ENCODE peak calls at places on chromosomes 12 and 14, in eight cellular contexts. M is pancreas; U is lower lobe of right lung; T is Peyer's patch; X is stomach; O is CD8-positive, alpha-beta memory T cell; N is uterus; L is left ventricle myocardium inferior. J is an unnamed sample. For H3K27me3, the result is how much of the 10 kb centered on the place peaks cover.

GRCh38 chr12:90238872-90239271 is 530.2 kb upstream of the ATP2B1 start:
- DNase-seq in M (no peak), U (no peak), T (no peak), X (no peak), O (no peak), N (no peak), L (no peak), J (no peak)

GRCh38 chr14:55731881-55732498 is 152.0 kb downstream of the KTN1 start:
- DNase-seq in M (peak), U (no peak), T (peak), X (peak), O (peak), N (no peak), L (no peak), J (no peak)

GRCh38 chr14:102215071-102215470 is 75.4 kb downstream of the WDR20 start:
- DNase-seq in M (peak), U (no peak), T (no peak), X (no peak), O (no peak), N (peak), L (no peak), J (peak)

GRCh38 chr14:71931492-71932228 is 569 bp upstream of the RGS6 start:
- DNase-seq in M (no peak), U (peak), T (no peak), X (no peak), O (no peak), N (no peak), L (peak), J (no peak)

GRCh38 chr12:109608270-109608669 is 34.7 kb downstream of the MVK start:
- DNase-seq in M (no peak), U (no peak), T (no peak), X (no peak), O (no peak), N (no peak), L (no peak), J (no peak)

GRCh38 chr14:106235356-106236159 is 709.2 kb downstream of the TMEM121 start:
- DNase-seq in M (no peak), U (no peak), T (no peak), X (no peak), O (no peak), N (no peak), L (no peak), J (no peak)

GRCh38 chr12:78279567-78279966 is 448.9 kb downstream of the NAV3 start:
- DNase-seq in M (no peak), U (no peak), T (no peak), X (no peak), O (no peak), N (no peak), L (no peak), J (no peak)

GRCh38 chr14:47207636-47208035 is 467.8 kb downstream of the MDGA2 start:
- DNase-seq in M (no peak), U (no peak), T (no peak), X (no peak), O (no peak), N (no peak), L (no peak), J (no peak)

GRCh38 chr12:96907681-96908163 is 665 bp downstream of the NEDD1 start:
- DNase-seq in M (no peak), U (no peak), T (peak), X (no peak), O (no peak), N (no peak), L (no peak), J (no peak)

GRCh38 chr12:115336506-115336905 is 652.5 kb upstream of the TBX3 start:
- DNase-seq in M (no peak), U (no peak), T (no peak), X (no peak), O (no peak), N (no peak), L (no peak), J (no peak)

GRCh38 chr12:62724947-62725447 is 210.0 kb downstream of the PPM1H start:
- DNase-seq in M (no peak), U (no peak), T (no peak), X (peak), O (no peak), N (peak), L (no peak), J (no peak)

GRCh38 chr12:79560165-79560889 is 130.4 kb downstream of the PAWR start:
- DNase-seq in M (no peak), U (no peak), T (no peak), X (no peak), O (no peak), N (no peak), L (no peak), J (no peak)

GRCh38 chr14:96225745-96226151 is 21.1 kb downstream of the BDKRB2 start:
- DNase-seq in M (no peak), U (no peak), T (no peak), X (no peak), O (no peak), N (no peak), L (peak), J (no peak)

GRCh38 chr14:90521121-90521929 is 124.5 kb downstream of the CALM1 start:
- DNase-seq in M (no peak), U (peak), T (no peak), X (peak), O (no peak), N (peak), L (no peak), J (peak)

GRCh38 chr14:67358914-67359313 is 690 bp downstream of the ATP6V1D start:
- DNase-seq in M (no peak), U (no peak), T (no peak), X (no peak), O (no peak), N (no peak), L (no peak), J (no peak)

GRCh38 chr12:55642275-55643068 is 5.8 kb downstream of the OR10P1 start:
- DNase-seq in M (no peak), U (peak), T (peak), X (no peak), O (no peak), N (no peak), L (no peak), J (no peak)

GRCh38 chr12:124713041-124713435 is 145.6 kb upstream of the NCOR2 start:
- DNase-seq in M (no peak), U (peak), T (peak), X (peak), O (no peak), N (no peak), L (peak), J (peak)

GRCh38 chr14:31068235-31068634 is 42.1 kb upstream of the STRN3 start:
- DNase-seq in M (no peak), U (no peak), T (no peak), X (no peak), O (no peak), N (no peak), L (no peak), J (no peak)

GRCh38 chr12:116879509-116880212 is 1.6 kb downstream of the HRK start:
- DNase-seq in M (peak), U (no peak), T (no peak), X (no peak), O (no peak), N (no peak), L (no peak), J (no peak)

GRCh38 chr14:41607119-41607785 is 576 bp downstream of the LRFN5 start:
- DNase-seq in M (no peak), U (no peak), T (no peak), X (no peak), O (no peak), N (no peak), L (no peak), J (peak)

GRCh38 chr12:108638997-108639822 is 5.5 kb upstream of the SELPLG start:
- DNase-seq in M (no peak), U (no peak), T (no peak), X (no peak), O (no peak), N (no peak), L (no peak), J (no peak)

GRCh38 chr12:8449293-8449944 is 6.3 kb upstream of the CLEC6A start:
- DNase-seq in M (no peak), U (no peak), T (no peak), X (no peak), O (no peak), N (no peak), L (no peak), J (no peak)

GRCh38 chr14:50018236-50019210 is 97.8 kb downstream of the VCPKMT start:
- DNase-seq in M (no peak), U (no peak), T (no peak), X (peak), O (no peak), N (peak), L (no peak), J (no peak)

GRCh38 chr14:88063807-88064206 is 58.9 kb downstream of the GPR65 start:
- DNase-seq in M (no peak), U (no peak), T (no peak), X (no peak), O (no peak), N (no peak), L (no peak), J (no peak)

GRCh38 chr12:112524676-112525425 is 106.1 kb downstream of the PTPN11 start:
- DNase-seq in M (no peak), U (no peak), T (no peak), X (no peak), O (no peak), N (no peak), L (no peak), J (no peak)

GRCh38 chr12:109047081-109047805 is 5.1 kb upstream of the USP30 start:
- DNase-seq in M (no peak), U (no peak), T (no peak), X (no peak), O (no peak), N (no peak), L (no peak), J (no peak)

GRCh38 chr12:87274594-87275245 is 754.5 kb downstream of the C12orf50 start:
- DNase-seq in M (no peak), U (no peak), T (no peak), X (no peak), O (no peak), N (no peak), L (no peak), J (no peak)

GRCh38 chr14:29442720-29443119 is 484.9 kb downstream of the PRKD1 start:
- DNase-seq in M (no peak), U (no peak), T (no peak), X (no peak), O (no peak), N (no peak), L (no peak), J (no peak)

GRCh38 chr14:79103764-79104163 is 933.6 kb downstream of the NRXN3 start:
- DNase-seq in M (no peak), U (no peak), T (no peak), X (no peak), O (no peak), N (no peak), L (no peak), J (no peak)

GRCh38 chr12:3317841-3318501 is 173.0 kb upstream of the PRMT8 start:
- DNase-seq in M (no peak), U (no peak), T (no peak), X (no peak), O (no peak), N (no peak), L (no peak), J (no peak)

GRCh38 chr14:95311752-95312151 is 8.0 kb downstream of the CLMN start:
- DNase-seq in M (no peak), U (peak), T (no peak), X (no peak), O (no peak), N (no peak), L (no peak), J (peak)

GRCh38 chr12:15701212-15701611 is 88.0 kb downstream of the EPS8 start:
- DNase-seq in M (no peak), U (no peak), T (no peak), X (no peak), O (no peak), N (no peak), L (no peak), J (no peak)

GRCh38 chr12:110561471-110562201 is 21.5 kb downstream of the PPTC7 start:
- DNase-seq in M (no peak), U (no peak), T (no peak), X (no peak), O (peak), N (no peak), L (no peak), J (no peak)

GRCh38 chr14:22900088-22900799 is 17.2 kb downstream of the REM2 start:
- DNase-seq in M (no peak), U (no peak), T (peak), X (no peak), O (peak), N (no peak), L (no peak), J (no peak)

GRCh38 chr14:99124482-99125104 is 147.4 kb downstream of the BCL11B start:
- DNase-seq in M (no peak), U (no peak), T (no peak), X (peak), O (no peak), N (no peak), L (no peak), J (peak)

DNA sequence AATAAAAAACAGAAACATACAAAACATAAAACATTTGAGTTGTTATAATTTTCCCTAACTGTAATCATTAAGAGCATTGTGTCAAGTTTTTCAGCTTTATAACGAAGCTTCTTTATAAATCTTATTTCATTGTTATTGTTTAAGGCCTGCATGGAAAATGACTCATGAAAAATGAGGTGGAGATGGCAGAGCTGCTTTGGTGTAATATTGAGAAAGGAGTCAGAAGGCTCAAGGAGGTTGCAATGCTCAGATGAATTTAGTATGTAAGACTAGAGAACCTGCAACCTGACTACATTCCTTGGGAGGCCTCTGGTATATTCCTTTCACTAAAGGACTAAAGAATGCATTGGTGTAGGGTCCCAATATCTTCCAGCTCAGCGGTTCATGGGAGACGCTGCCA is 61.5 kb downstream of the TMEM30B start:
- DNase-seq in M (no peak), U (no peak), T (no peak), X (no peak), O (no peak), N (no peak), L (no peak), J (no peak)
- H3K27me3 ChIP-seq in M (under half), U (under half), T (under half), X (under half), O (under half), N (under half), L (half or more), J (under half)

GRCh38 chr12:93134175-93134574 is 205.1 kb upstream of the EEA1 start:
- DNase-seq in M (no peak), U (no peak), T (no peak), X (no peak), O (no peak), N (no peak), L (no peak), J (no peak)
- H3K27me3 ChIP-seq in M (under half), U (under half), T (under half), X (under half), O (under half), N (under half), L (under half), J (under half)

GRCh38 chr12:120370343-120371243 is 1.6 kb upstream of the MSI1 start:
- DNase-seq in M (no peak), U (no peak), T (no peak), X (no peak), O (no peak), N (no peak), L (no peak), J (no peak)
- H3K27me3 ChIP-seq in M (under half), U (half or more), T (under half), X (under half), O (under half), N (under half), L (half or more), J (under half)

DNA sequence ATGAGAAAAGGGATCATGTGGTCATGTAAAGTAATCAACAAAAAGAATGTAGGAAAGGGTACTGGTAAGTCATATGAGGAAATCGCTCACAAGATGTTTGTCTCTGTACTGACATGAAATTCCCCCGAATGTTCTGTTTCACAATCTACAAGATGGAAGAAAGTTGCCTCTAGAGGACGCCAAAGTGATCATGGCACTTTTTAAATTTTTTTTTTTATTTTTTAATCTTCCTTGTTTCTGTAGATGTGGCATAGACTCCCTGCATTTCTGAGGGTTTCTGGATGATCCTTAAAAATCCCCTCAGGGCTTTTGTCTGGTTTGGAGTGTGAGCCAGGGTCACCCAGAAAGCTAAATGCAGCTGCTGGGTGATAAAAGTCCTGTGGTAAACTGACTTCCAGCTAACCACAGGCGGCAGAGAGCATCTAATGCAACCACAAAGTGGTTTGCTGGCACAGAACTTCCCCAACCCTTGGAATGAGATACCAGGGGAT is 393.6 kb downstream of the CCDC91 start:
- DNase-seq in M (no peak), U (no peak), T (no peak), X (no peak), O (no peak), N (no peak), L (no peak), J (no peak)
- H3K27me3 ChIP-seq in M (under half), U (under half), T (under half), X (under half), O (under half), N (under half), L (under half), J (under half)

DNA sequence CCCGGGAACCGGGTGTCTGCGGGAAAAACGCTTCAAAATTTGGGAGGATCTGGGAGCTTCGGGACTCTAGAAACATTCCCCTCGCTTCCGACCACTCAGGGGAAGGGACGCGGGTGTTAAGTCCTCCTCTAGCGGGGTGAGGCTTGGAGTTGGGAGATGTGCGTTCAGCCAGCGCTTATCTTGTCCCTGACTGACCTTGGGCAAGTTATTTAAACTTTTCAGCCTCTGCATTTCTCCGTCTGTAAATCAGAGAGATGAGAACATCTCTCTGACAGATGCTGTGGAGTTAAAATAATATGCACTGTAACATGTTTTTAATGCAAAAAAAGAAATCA is 76.9 kb upstream of the ANO4 start:
- DNase-seq in M (no peak), U (no peak), T (no peak), X (no peak), O (no peak), N (no peak), L (no peak), J (no peak)
- H3K27me3 ChIP-seq in M (under half), U (half or more), T (under half), X (under half), O (under half), N (under half), L (half or more), J (under half)

DNA sequence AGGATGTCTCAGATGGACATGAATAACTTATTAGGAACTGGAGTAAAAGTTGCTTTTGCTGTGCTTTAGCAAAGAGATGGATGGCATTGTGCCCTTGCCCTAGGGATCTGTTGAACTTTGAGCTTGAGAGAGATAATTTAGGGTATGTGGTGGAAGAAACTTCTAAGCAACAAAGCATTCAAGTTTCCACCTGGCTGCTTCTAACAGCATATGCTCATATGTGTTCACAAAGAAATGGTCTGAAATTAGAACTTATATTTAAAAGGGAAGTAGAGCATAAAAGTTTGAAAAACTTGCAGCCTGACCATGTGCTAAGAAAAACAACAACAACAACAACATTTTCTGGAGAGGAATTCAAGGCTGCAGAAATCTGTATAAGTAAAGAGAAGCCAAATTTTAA is 7.9 kb upstream of the CPSF6 start:
- DNase-seq in M (no peak), U (no peak), T (no peak), X (no peak), O (no peak), N (no peak), L (no peak), J (no peak)
- H3K27me3 ChIP-seq in M (under half), U (under half), T (under half), X (under half), O (under half), N (under half), L (under half), J (under half)

DNA sequence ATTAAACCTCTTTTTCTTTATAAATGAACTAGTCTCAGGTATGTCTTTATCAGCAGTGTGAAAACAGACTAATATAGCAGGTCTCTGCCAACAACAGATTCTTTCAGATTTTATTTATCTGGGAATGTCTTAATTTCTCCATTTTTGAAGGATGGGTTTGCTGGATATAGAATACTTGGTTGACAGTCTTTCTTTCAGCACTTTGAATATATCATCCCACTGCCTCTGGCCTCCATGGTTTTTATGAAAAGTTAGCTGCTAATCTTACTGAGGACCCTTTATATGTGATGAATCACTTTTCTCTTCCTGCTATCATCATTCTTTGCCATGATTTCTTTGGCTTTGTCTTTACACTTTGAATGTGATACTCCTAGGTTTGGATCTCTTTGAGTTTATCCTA is 148.0 kb downstream of the ANO6 start:
- DNase-seq in M (no peak), U (no peak), T (no peak), X (no peak), O (no peak), N (no peak), L (no peak), J (no peak)
- H3K27me3 ChIP-seq in M (under half), U (under half), T (under half), X (under half), O (under half), N (under half), L (under half), J (under half)